ENCODE peak calls at places on chromosomes 4 and X, in six cellular contexts. One of them, this sample, is unnamed.

GRCh38 chrX:49627030-49627777 is 28.4 kb downstream of the GAGE1 start:
- DNase-seq in psoas muscle: no peak
- DNase-seq in neural crest cell: no peak
- DNase-seq in ELR: no peak
- DNase-seq in activated CD4-positive, alpha-beta T cell treated with anti-CD3 and anti-CD28 coated beads, Interleukin-2, amount 50 U/mL, for 24 hours: no peak
- DNase-seq in IMR-90: no peak
- DNase-seq in this sample: no peak

GRCh38 chr4:118872181-118872580 is 16.5 kb upstream of the SYNPO2 start:
- DNase-seq in psoas muscle: no peak
- DNase-seq in neural crest cell: no peak
- DNase-seq in IMR-90: no peak
- DNase-seq in ELR: no peak
- DNase-seq in activated CD4-positive, alpha-beta T cell treated with anti-CD3 and anti-CD28 coated beads, Interleukin-2, amount 50 U/mL, for 24 hours: no peak
- DNase-seq in this sample: no peak

GRCh38 chrX:154325541-154325940 is 29.9 kb downstream of the TKTL1 start:
- DNase-seq in psoas muscle: no peak
- DNase-seq in IMR-90: peak
- DNase-seq in activated CD4-positive, alpha-beta T cell treated with anti-CD3 and anti-CD28 coated beads, Interleukin-2, amount 50 U/mL, for 24 hours: no peak
- DNase-seq in neural crest cell: no peak
- DNase-seq in ELR: no peak
- DNase-seq in this sample: no peak

GRCh38 chr4:25535278-25535677 is 120.4 kb upstream of the SLC34A2 start:
- DNase-seq in ELR: no peak
- DNase-seq in IMR-90: no peak
- DNase-seq in neural crest cell: no peak
- DNase-seq in activated CD4-positive, alpha-beta T cell treated with anti-CD3 and anti-CD28 coated beads, Interleukin-2, amount 50 U/mL, for 24 hours: no peak
- DNase-seq in psoas muscle: no peak
- DNase-seq in this sample: no peak

GRCh38 chrX:69028761-69029120 is 136.5 kb downstream of the PJA1 start:
- DNase-seq in ELR: no peak
- DNase-seq in activated CD4-positive, alpha-beta T cell treated with anti-CD3 and anti-CD28 coated beads, Interleukin-2, amount 50 U/mL, for 24 hours: no peak
- DNase-seq in IMR-90: no peak
- DNase-seq in neural crest cell: no peak
- DNase-seq in psoas muscle: no peak
- DNase-seq in this sample: no peak

GRCh38 chr4:67765928-67766327 is 11.7 kb upstream of the GNRHR start:
- DNase-seq in IMR-90: peak
- DNase-seq in psoas muscle: no peak
- DNase-seq in activated CD4-positive, alpha-beta T cell treated with anti-CD3 and anti-CD28 coated beads, Interleukin-2, amount 50 U/mL, for 24 hours: no peak
- DNase-seq in ELR: peak
- DNase-seq in neural crest cell: no peak
- DNase-seq in this sample: no peak

GRCh38 chr4:92445127-92445526 is 141.4 kb downstream of the GRID2 start:
- DNase-seq in activated CD4-positive, alpha-beta T cell treated with anti-CD3 and anti-CD28 coated beads, Interleukin-2, amount 50 U/mL, for 24 hours: no peak
- DNase-seq in IMR-90: no peak
- DNase-seq in ELR: no peak
- DNase-seq in neural crest cell: no peak
- DNase-seq in psoas muscle: no peak
- DNase-seq in this sample: no peak

GRCh38 chrX:130228871-130229270 is 39.8 kb downstream of the ZNF280C start:
- DNase-seq in neural crest cell: no peak
- DNase-seq in activated CD4-positive, alpha-beta T cell treated with anti-CD3 and anti-CD28 coated beads, Interleukin-2, amount 50 U/mL, for 24 hours: no peak
- DNase-seq in ELR: no peak
- DNase-seq in psoas muscle: no peak
- DNase-seq in IMR-90: no peak
- DNase-seq in this sample: no peak

GRCh38 chr4:175238827-175239517 is 320.8 kb downstream of the ADAM29 start:
- DNase-seq in IMR-90: no peak
- DNase-seq in ELR: peak
- DNase-seq in activated CD4-positive, alpha-beta T cell treated with anti-CD3 and anti-CD28 coated beads, Interleukin-2, amount 50 U/mL, for 24 hours: no peak
- DNase-seq in neural crest cell: no peak
- DNase-seq in psoas muscle: no peak
- DNase-seq in this sample: no peak

GRCh38 chr4:154506253-154506652 is 14.7 kb upstream of the DCHS2 start:
- DNase-seq in neural crest cell: no peak
- DNase-seq in activated CD4-positive, alpha-beta T cell treated with anti-CD3 and anti-CD28 coated beads, Interleukin-2, amount 50 U/mL, for 24 hours: no peak
- DNase-seq in IMR-90: peak
- DNase-seq in psoas muscle: no peak
- DNase-seq in ELR: peak
- DNase-seq in this sample: no peak

GRCh38 chrX:69150294-69150960 is 14.8 kb downstream of the PJA1 start:
- DNase-seq in psoas muscle: no peak
- DNase-seq in neural crest cell: no peak
- DNase-seq in IMR-90: no peak
- DNase-seq in activated CD4-positive, alpha-beta T cell treated with anti-CD3 and anti-CD28 coated beads, Interleukin-2, amount 50 U/mL, for 24 hours: no peak
- DNase-seq in ELR: no peak
- DNase-seq in this sample: peak

GRCh38 chr4:41644288-41644914 is 104.1 kb downstream of the PHOX2B start:
- DNase-seq in IMR-90: peak
- DNase-seq in neural crest cell: peak
- DNase-seq in activated CD4-positive, alpha-beta T cell treated with anti-CD3 and anti-CD28 coated beads, Interleukin-2, amount 50 U/mL, for 24 hours: no peak
- DNase-seq in ELR: peak
- DNase-seq in psoas muscle: peak
- DNase-seq in this sample: no peak

GRCh38 chrX:150377010-150377409 is 13.9 kb downstream of the MAMLD1 start:
- DNase-seq in activated CD4-positive, alpha-beta T cell treated with anti-CD3 and anti-CD28 coated beads, Interleukin-2, amount 50 U/mL, for 24 hours: no peak
- DNase-seq in IMR-90: no peak
- DNase-seq in psoas muscle: no peak
- DNase-seq in neural crest cell: no peak
- DNase-seq in ELR: no peak
- DNase-seq in this sample: no peak

GRCh38 chr4:6562931-6563901 is 11.8 kb upstream of the MAN2B2 start:
- DNase-seq in activated CD4-positive, alpha-beta T cell treated with anti-CD3 and anti-CD28 coated beads, Interleukin-2, amount 50 U/mL, for 24 hours: no peak
- DNase-seq in ELR: peak
- DNase-seq in IMR-90: no peak
- DNase-seq in neural crest cell: no peak
- DNase-seq in psoas muscle: no peak
- DNase-seq in this sample: no peak

GRCh38 chr4:4426511-4427477 is 39.9 kb downstream of the NSG1 start:
- DNase-seq in ELR: no peak
- DNase-seq in activated CD4-positive, alpha-beta T cell treated with anti-CD3 and anti-CD28 coated beads, Interleukin-2, amount 50 U/mL, for 24 hours: no peak
- DNase-seq in IMR-90: no peak
- DNase-seq in psoas muscle: no peak
- DNase-seq in neural crest cell: no peak
- DNase-seq in this sample: peak

GRCh38 chrX:53584891-53585290 is 101.6 kb downstream of the HUWE1 start:
- DNase-seq in IMR-90: no peak
- DNase-seq in neural crest cell: no peak
- DNase-seq in ELR: no peak
- DNase-seq in psoas muscle: no peak
- DNase-seq in activated CD4-positive, alpha-beta T cell treated with anti-CD3 and anti-CD28 coated beads, Interleukin-2, amount 50 U/mL, for 24 hours: no peak
- DNase-seq in this sample: no peak

This sample was measured in activated effector memory CD4-positive, alpha-beta T cell treated with anti-CD3 and anti-CD28 coated beads, Interleukin-2, amount 50 U/mL, for 16 hours.